ENCODE peak calls at places on chromosomes 16 and 17, in six cellular contexts. M, H, T, J, Y and K are unnamed samples.

GRCh38 chr16:65068151-65068740 is 53.6 kb downstream of the CDH11 start:
- DNase-seq in H (peak; percentile 74), T (no peak), J (no peak), M (no peak), Y (no peak), K (peak; percentile 78)

GRCh38 chr17:73390221-73390620 is 78.4 kb upstream of the CDC42EP4 start:
- DNase-seq in Y (no peak), T (no peak), H (no peak), J (peak; percentile 40), M (no peak), K (no peak)

GRCh38 chr16:55021595-55022475 is 91.2 kb downstream of the IRX5 start:
- DNase-seq in M (no peak), J (no peak), T (no peak), H (peak; percentile 23), Y (no peak), K (peak; percentile 57)

GRCh38 chr17:42484304-42484703 is 25.6 kb downstream of the ATP6V0A1 start:
- DNase-seq in Y (peak; percentile 52), M (no peak), H (no peak), J (no peak), T (no peak), K (no peak)

GRCh38 chr17:20266806-20267458 is 200.4 kb downstream of the LGALS9B start:
- DNase-seq in M (peak; percentile 42), J (no peak), T (no peak), H (peak; percentile 37), Y (no peak), K (peak; percentile 29)

GRCh38 chr16:2475413-2476344 is 752 bp downstream of the TBC1D24 start:
- DNase-seq in H (no peak), Y (no peak), T (no peak), J (no peak), M (no peak), K (no peak)

GRCh38 chr16:82358601-82359221 is 188.7 kb upstream of the MPHOSPH6 start:
- DNase-seq in T (no peak), M (no peak), H (no peak), Y (no peak), J (no peak), K (no peak)

GRCh38 chr17:56658648-56659047 is 65.1 kb downstream of the NOG start:
- DNase-seq in M (no peak), T (no peak), J (no peak), Y (no peak), H (no peak), K (no peak)

GRCh38 chr16:30027588-30028437 is 3.3 kb downstream of the TLCD3B start:
- DNase-seq in M (no peak), Y (no peak), H (no peak), T (no peak), J (no peak), K (no peak)

GRCh38 chr16:46607529-46607928 is 13.7 kb downstream of the SHCBP1 start:
- DNase-seq in T (no peak), Y (no peak), H (peak; percentile 85), M (no peak), J (no peak), K (peak; percentile 81)

GRCh38 chr16:86812363-86812970 is 234.1 kb downstream of the FOXL1 start:
- DNase-seq in Y (no peak), J (no peak), T (no peak), M (no peak), H (no peak), K (no peak)

GRCh38 chr17:52297230-52298010 is 138.9 kb upstream of the CA10 start:
- DNase-seq in H (no peak), Y (no peak), J (no peak), T (no peak), M (no peak), K (peak; percentile 2)

GRCh38 chr17:7636192-7636591 is 6.3 kb downstream of the SHBG start:
- DNase-seq in M (no peak), T (no peak), Y (no peak), J (no peak), H (no peak), K (no peak)

GRCh38 chr16:11572301-11572995 is 14.3 kb downstream of the LITAF start:
- DNase-seq in Y (no peak), J (no peak), H (no peak), M (no peak), T (peak; percentile 13), K (no peak)

GRCh38 chr16:73202176-73202729 is 154.3 kb upstream of the ZFHX3 start:
- DNase-seq in T (no peak), Y (no peak), H (peak; percentile 99), J (no peak), M (no peak), K (peak; percentile 91)

GRCh38 chr16:59170065-59170712 is 436.1 kb upstream of the GOT2 start:
- DNase-seq in J (no peak), Y (no peak), T (no peak), H (no peak), M (no peak), K (no peak)

GRCh38 chr16:75457485-75458021 is 6.9 kb downstream of the TMEM170A start:
- DNase-seq in Y (no peak), M (no peak), J (no peak), H (no peak), T (no peak), K (no peak)

GRCh38 chr16:30567991-30568638 is 3.4 kb downstream of the ZNF688 start:
- DNase-seq in M (no peak), Y (no peak), J (no peak), T (no peak), H (peak; percentile 76), K (peak; percentile 95)

GRCh38 chr16:62249069-62249468 is 212.8 kb upstream of the CDH8 start:
- DNase-seq in H (no peak), J (no peak), M (no peak), T (no peak), Y (no peak), K (no peak)

GRCh38 chr16:8183186-8184099 is 406.9 kb downstream of the TMEM114 start:
- DNase-seq in J (no peak), Y (no peak), H (no peak), T (no peak), M (no peak), K (no peak)

GRCh38 chr17:67672592-67672991 is 45.1 kb upstream of the NOL11 start:
- DNase-seq in H (no peak), Y (peak; percentile 50), T (no peak), M (no peak), J (no peak), K (no peak)

GRCh38 chr16:1141201-1141600 is 11.7 kb upstream of the CACNA1H start:
- DNase-seq in T (no peak), Y (no peak), J (no peak), H (no peak), M (no peak), K (no peak)

GRCh38 chr16:58411736-58412614 is 19.7 kb downstream of the GINS3 start:
- DNase-seq in T (no peak), J (no peak), Y (no peak), M (no peak), H (no peak), K (no peak)

GRCh38 chr17:73118876-73119485 is 26.5 kb upstream of the SLC39A11 start:
- DNase-seq in H (no peak), J (no peak), Y (no peak), M (no peak), T (no peak), K (no peak)

GRCh38 chr17:32621612-32622312 is 135.0 kb downstream of the CDK5R1 start:
- DNase-seq in J (no peak), T (no peak), Y (no peak), M (no peak), H (no peak), K (no peak)

GRCh38 chr17:63275318-63275967 is 170.7 kb downstream of the CYB561 start:
- DNase-seq in J (no peak), H (peak; percentile 97), Y (no peak), M (no peak), T (no peak), K (peak; percentile 92)

GRCh38 chr16:84957192-84957591 is 54.1 kb downstream of the ZDHHC7 start:
- DNase-seq in H (no peak), Y (no peak), J (no peak), M (no peak), T (no peak), K (no peak)

DNA sequence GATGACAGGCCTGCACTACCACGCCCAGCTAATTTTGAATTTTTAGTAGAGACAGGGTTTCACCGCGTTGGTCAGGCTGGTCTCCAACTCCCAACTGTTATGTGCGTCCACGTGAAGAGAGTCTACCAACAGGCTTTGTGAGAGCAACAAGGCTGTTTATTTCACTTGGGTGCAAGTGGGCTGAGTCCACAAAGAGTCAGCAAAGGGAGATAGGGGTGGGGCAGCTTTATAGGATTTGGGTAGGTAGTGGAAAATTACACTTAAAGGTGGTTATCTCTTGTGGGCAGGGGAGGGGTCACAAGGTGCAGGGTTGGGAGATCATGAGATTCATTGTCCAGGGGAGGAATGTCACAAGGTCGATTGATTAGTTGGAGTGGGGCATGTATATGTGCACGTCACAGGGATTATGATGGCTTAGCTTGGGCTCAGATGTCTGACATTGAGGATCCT is 111.6 kb downstream of the GOSR1 start:
- DNase-seq in T (no peak), H (no peak), Y (no peak), M (no peak), J (no peak), K (no peak)
- H3K4me3 ChIP-seq in T (no peak overlapping the region), H (no peak overlapping the region), Y (no peak overlapping the region), M (no peak overlapping the region), J (no peak overlapping the region), K (no peak overlapping the region)

GRCh38 chr16:10314811-10315210 is 71.0 kb upstream of the ATF7IP2 start:
- DNase-seq in H (peak; percentile 8), M (no peak), T (no peak), J (no peak), Y (no peak), K (peak; percentile 38)
- TF ChIP-seq CTCF in H (no peak), M (no peak), T (peak; percentile 44), J (no peak), Y (no peak), K (no peak)

GRCh38 chr17:14333506-14333905 is 32.6 kb downstream of the HS3ST3B1 start:
- DNase-seq in T (no peak), J (no peak), H (no peak), M (no peak), Y (no peak), K (no peak)

GRCh38 chr17:14334261-14334860 is 33.5 kb downstream of the HS3ST3B1 start:
- DNase-seq in T (no peak), Y (no peak), J (no peak), M (no peak), H (peak; percentile 31), K (peak; percentile 64)

GRCh38 chr17:14332331-14332730 is 31.4 kb downstream of the HS3ST3B1 start:
- DNase-seq in J (no peak), H (no peak), M (no peak), Y (no peak), T (no peak), K (no peak)

GRCh38 chr17:14336418-14336817 is 35.5 kb downstream of the HS3ST3B1 start:
- DNase-seq in J (no peak), H (no peak), M (no peak), T (peak; percentile 25), Y (no peak), K (no peak)

DNA sequence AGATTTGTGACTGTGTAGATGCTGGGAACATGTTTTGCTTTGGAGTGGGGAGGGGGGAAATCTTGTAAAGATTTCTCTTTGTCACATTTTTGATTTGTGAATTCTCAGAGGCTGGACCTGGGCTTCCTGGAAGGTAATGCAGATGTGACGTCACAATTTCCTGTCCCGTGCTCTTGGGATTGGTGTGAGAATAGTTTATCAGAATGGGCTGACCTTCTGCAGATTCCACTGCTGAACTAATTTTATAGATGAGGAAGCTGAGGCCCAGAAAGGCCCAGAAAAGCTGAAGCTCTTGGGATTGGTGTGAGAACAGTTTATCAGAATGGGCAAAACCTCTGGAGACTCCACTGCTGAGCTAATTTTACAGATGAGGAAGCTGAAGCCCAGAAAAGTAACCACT is 34.0 kb downstream of the HS3ST3B1 start:
- DNase-seq in M (no peak), H (no peak), J (no peak), Y (no peak), T (no peak), K (peak; percentile 42)
- H3K4me3 ChIP-seq in M (no peak overlapping the region), H (no peak overlapping the region), J (no peak overlapping the region), Y (no peak overlapping the region), T (no peak overlapping the region), K (no peak overlapping the region)

GRCh38 chr17:82702161-82702932 is 3.8 kb upstream of the RAB40B start:
- DNase-seq in Y (no peak), H (no peak), T (no peak), J (peak; percentile 28), M (no peak), K (no peak)
- TF ChIP-seq CTCF in Y (no peak), H (no peak), T (no peak), J (no peak), M (no peak), K (no peak)